ENCODE peak calls at places on chromosomes 3 and 15, in four cellular contexts. Z is GM23338, Y is A549, C is thoracic aorta. A is an unnamed sample.

GRCh38 chr3:54427501-54427900 is 305.1 kb downstream of the CACNA2D3 start:
- DNase-seq in C (no peak), Y (no peak), Z (no peak), A (no peak)

GRCh38 chr3:160545481-160545880 is 19.9 kb downstream of the KPNA4 start:
- DNase-seq in Y (no peak), C (no peak), Z (no peak), A (no peak)

GRCh38 chr3:197692641-197693040 is 44.1 kb downstream of the RUBCN start:
- DNase-seq in Z (no peak), C (no peak), Y (no peak), A (no peak)

GRCh38 chr15:74845581-74845980 is 2.6 kb upstream of the ULK3 start:
- DNase-seq in Y (no peak), Z (no peak), C (no peak), A (no peak)

GRCh38 chr3:154188846-154189245 is 67.7 kb downstream of the ARHGEF26 start:
- DNase-seq in Z (no peak), Y (no peak), C (no peak), A (no peak)

GRCh38 chr3:52244061-52244628 is 1.4 kb upstream of the PPM1M start:
- DNase-seq in Y (no peak), C (no peak), Z (no peak), A (no peak)

GRCh38 chr3:41489205-41489604 is 289.9 kb downstream of the CTNNB1 start:
- DNase-seq in C (no peak), Y (no peak), Z (no peak), A (no peak)

GRCh38 chr3:107920538-107920937 is 170.3 kb downstream of the CD47 start:
- DNase-seq in C (no peak), Z (no peak), Y (no peak), A (no peak)

GRCh38 chr15:88987951-88988671 is 74.9 kb upstream of the MFGE8 start:
- DNase-seq in C (no peak), Y (no peak), Z (peak), A (no peak)

GRCh38 chr3:109131276-109131675 is 5.2 kb upstream of the C3orf85 start:
- DNase-seq in Z (no peak), Y (no peak), C (no peak), A (no peak)

GRCh38 chr15:36605626-36606263 is 26.3 kb downstream of the CDIN1 start:
- DNase-seq in C (no peak), Y (no peak), Z (no peak), A (no peak)

GRCh38 chr15:70051948-70052633 is 45.6 kb downstream of the TLE3 start:
- DNase-seq in Z (no peak), Y (no peak), C (no peak), A (no peak)

GRCh38 chr3:24958910-24959447 is 464.3 kb upstream of the THRB start:
- DNase-seq in Z (peak), Y (no peak), C (no peak), A (no peak)

GRCh38 chr15:52417501-52417900 is 111.2 kb downstream of the MYO5A start:
- DNase-seq in Y (no peak), Z (peak), C (no peak), A (no peak)

GRCh38 chr3:104102386-104102785 is 1264.3 kb upstream of the ALCAM start:
- DNase-seq in Z (peak), Y (peak), C (no peak), A (no peak)

GRCh38 chr3:4601926-4602325 is 108.8 kb downstream of the ITPR1 start:
- DNase-seq in Y (no peak), Z (no peak), C (no peak), A (no peak)

GRCh38 chr3:155076888-155077287 is 3.2 kb upstream of the MME start:
- DNase-seq in C (no peak), Y (no peak), Z (no peak), A (no peak)

GRCh38 chr15:77577350-77577749 is 55.4 kb downstream of the LINGO1 start:
- DNase-seq in Z (no peak), C (no peak), Y (no peak), A (no peak)

GRCh38 chr15:71691322-71691699 is 119.0 kb upstream of the NR2E3 start:
- DNase-seq in C (no peak), Y (no peak), Z (no peak), A (no peak)

GRCh38 chr15:78046796-78047341 is 30.6 kb downstream of the TBC1D2B start:
- DNase-seq in C (no peak), Z (no peak), Y (no peak), A (no peak)

GRCh38 chr15:79675982-79676381 is 220.8 kb downstream of the MTHFS start:
- DNase-seq in C (no peak), Z (no peak), Y (no peak), A (no peak)

GRCh38 chr3:55750525-55750924 is 263.4 kb upstream of the WNT5A start:
- DNase-seq in Y (no peak), Z (no peak), C (no peak), A (peak)

GRCh38 chr3:90184861-90185260 is 1077.4 kb downstream of the EPHA3 start:
- DNase-seq in C (no peak), Y (no peak), Z (no peak), A (no peak)
- TF ChIP-seq CTCF in C (no peak), Y (no peak), Z (no peak), A (no peak)

DNA sequence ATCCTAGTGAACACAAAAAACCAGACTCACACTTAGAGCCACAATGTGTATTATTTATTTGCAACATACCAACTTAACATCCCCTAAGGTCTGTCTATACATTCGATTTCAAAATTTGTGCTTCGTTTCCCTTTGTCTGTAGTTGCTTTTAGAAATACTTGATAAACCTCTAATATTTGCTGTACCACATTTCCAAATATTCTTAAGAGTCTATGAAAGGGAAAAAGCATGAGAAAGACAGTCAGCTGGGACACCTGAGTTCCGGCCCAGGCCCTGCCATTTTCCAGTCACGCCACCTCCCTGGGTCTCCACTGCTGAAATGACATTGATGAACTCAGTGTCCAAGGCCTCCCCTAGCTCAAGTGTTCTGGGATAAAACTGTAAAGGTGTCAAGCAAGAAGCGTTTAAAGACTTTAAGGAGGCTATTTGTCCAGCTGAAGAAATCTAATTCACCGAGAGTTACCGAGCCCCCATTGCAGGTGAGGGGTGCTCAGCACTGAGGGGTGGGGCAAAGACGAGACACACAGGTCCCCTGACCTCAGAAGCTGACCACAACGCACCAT is 26.6 kb downstream of the LRRC2 start:
- DNase-seq in C (no peak), Y (no peak), Z (no peak), A (no peak)
- H3K4me3 ChIP-seq in C (no peak), Y (no peak), Z (no peak), A (no peak)

DNA sequence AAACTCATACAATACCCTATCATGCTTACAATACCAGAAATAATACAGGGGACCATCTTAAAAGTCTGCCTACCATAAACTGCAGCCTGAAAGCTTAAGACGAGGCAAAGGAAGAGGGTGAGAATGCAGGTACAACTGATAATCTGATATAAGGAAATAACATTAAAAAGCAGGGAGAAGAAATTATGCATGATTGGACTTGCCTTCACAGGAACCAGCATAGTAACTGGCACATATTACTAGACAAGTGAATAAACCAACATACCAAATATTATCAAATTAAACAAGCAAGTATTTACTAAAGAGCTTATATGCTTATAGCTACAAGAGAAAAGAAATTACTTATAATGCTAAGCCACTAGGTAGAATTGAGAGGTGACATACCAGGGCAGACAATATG is 18.7 kb downstream of the ANKRD28 start:
- DNase-seq in C (no peak), Z (no peak), Y (no peak), A (no peak)
- TF ChIP-seq CTCF in C (no peak), Z (no peak), Y (no peak), A (no peak)

GRCh38 chr3:162171970-162172369 is 675.4 kb downstream of the OTOL1 start:
- DNase-seq in C (no peak), Y (no peak), Z (no peak), A (no peak)
- H3K4me3 ChIP-seq in C (no peak), Y (no peak), Z (no peak), A (no peak)

DNA sequence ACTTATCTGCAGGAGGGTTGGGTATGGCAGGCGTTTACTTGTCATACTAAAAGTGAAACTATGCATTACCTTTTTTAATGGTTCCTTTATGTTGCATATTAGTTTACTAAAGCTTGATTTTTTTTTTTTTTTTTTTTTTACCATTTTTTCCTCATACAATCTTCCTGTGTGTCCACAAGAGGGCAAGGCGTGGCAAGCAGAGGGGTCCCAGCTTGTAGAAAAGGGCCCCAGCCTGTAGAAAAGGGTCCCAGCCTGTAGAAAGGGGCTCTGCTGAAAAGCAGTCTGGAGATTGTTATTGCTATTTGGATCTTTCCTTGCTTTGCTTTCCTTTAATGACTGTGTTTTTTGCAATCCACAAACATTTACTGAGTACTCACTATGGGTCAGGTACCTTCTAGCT is 21.9 kb downstream of the MKRN2 start:
- DNase-seq in Y (no peak), C (no peak), Z (no peak), A (no peak)
- TF ChIP-seq CTCF in Y (peak), C (no peak), Z (peak), A (peak)

GRCh38 chr3:151329368-151329767 is at the start of gene P2RY13:
- DNase-seq in Z (no peak), Y (no peak), C (no peak), A (no peak)
- H3K4me3 ChIP-seq in Z (no peak), Y (peak), C (peak), A (no peak)

GRCh38 chr3:38627956-38628355 is 21.5 kb downstream of the SCN5A start:
- DNase-seq in Z (peak), Y (peak), C (no peak), A (no peak)
- TF ChIP-seq CTCF in Z (peak), Y (peak), C (no peak), A (peak)

GRCh38 chr3:146542968-146543367 is 1.4 kb downstream of the PLSCR1 start:
- DNase-seq in C (no peak), Y (no peak), Z (no peak), A (no peak)
- H3K4me3 ChIP-seq in C (peak), Y (peak), Z (peak), A (peak)